ENCODE peak calls at places on chromosome 19, in seven cellular contexts. D is retinal pigment epithelial cell, P is cardiac muscle cell, W is HCT116, S is breast epithelium, F is ascending aorta, R is astrocyte of the cerebellum. X is an unnamed sample.

GRCh38 chr19:1057185-1057857 is 9.6 kb upstream of the ARHGAP45 start:
- DNase-seq in D (no peak), P (peak; percentile 77), W (no peak), S (no peak), F (no peak), R (peak; percentile 40), X (no peak)

GRCh38 chr19:7200739-7201138 is 93.5 kb downstream of the INSR start:
- DNase-seq in D (no peak), P (no peak), W (no peak), S (no peak), F (no peak), R (no peak), X (no peak)

GRCh38 chr19:40806385-40807146 is 7.6 kb downstream of the EGLN2 start:
- DNase-seq in D (peak; percentile 88), P (peak; percentile 77), W (peak; percentile 57), S (peak; percentile 67), F (peak; percentile 91), R (peak; percentile 76), X (peak; percentile 78)

GRCh38 chr19:2589441-2589840 is 113.1 kb downstream of the GNG7 start:
- DNase-seq in D (no peak), P (no peak), W (no peak), S (peak; percentile 15), F (peak; percentile 27), R (no peak), X (no peak)

GRCh38 chr19:4991538-4991937 is 22.6 kb downstream of the KDM4B start:
- DNase-seq in D (no peak), P (no peak), W (no peak), S (no peak), F (no peak), R (no peak), X (no peak)

GRCh38 chr19:10209305-10209704 is 14.6 kb upstream of the DNMT1 start:
- DNase-seq in D (no peak), P (no peak), W (no peak), S (no peak), F (no peak), R (no peak), X (peak; percentile 61)

GRCh38 chr19:21841081-21841783 is 5.2 kb upstream of the ZNF43 start:
- DNase-seq in D (no peak), P (no peak), W (no peak), S (no peak), F (no peak), R (no peak), X (no peak)

GRCh38 chr19:33771308-33772101 is 25.2 kb upstream of the KCTD15 start:
- DNase-seq in D (no peak), P (peak; percentile 87), W (no peak), S (peak; percentile 76), F (no peak), R (no peak), X (no peak)

GRCh38 chr19:33376423-33376822 is 2.9 kb downstream of the CEBPG start:
- DNase-seq in D (no peak), P (no peak), W (peak; percentile 46), S (no peak), F (peak; percentile 82), R (peak; percentile 77), X (peak; percentile 63)

GRCh38 chr19:15379996-15380647 is 535 bp upstream of the AKAP8 start:
- DNase-seq in D (no peak), P (peak; percentile 69), W (peak; percentile 23), S (peak; percentile 67), F (peak; percentile 73), R (no peak), X (no peak)

GRCh38 chr19:3618144-3618810 is 8.3 kb downstream of the CACTIN start:
- DNase-seq in D (no peak), P (peak; percentile 51), W (no peak), S (no peak), F (peak; percentile 86), R (no peak), X (no peak)

GRCh38 chr19:13765395-13766094 is 1.2 kb downstream of the MRI1 start:
- DNase-seq in D (no peak), P (no peak), W (no peak), S (no peak), F (no peak), R (no peak), X (no peak)

GRCh38 chr19:43476606-43477005 is 11.2 kb upstream of the LYPD3 start:
- DNase-seq in D (peak; percentile 39), P (no peak), W (no peak), S (no peak), F (no peak), R (peak; percentile 81), X (peak; percentile 46)

GRCh38 chr19:3097442-3097871 is 3.3 kb downstream of the GNA11 start:
- DNase-seq in D (no peak), P (no peak), W (no peak), S (no peak), F (no peak), R (no peak), X (no peak)

GRCh38 chr19:48595833-48596232 is 10.7 kb upstream of the SPACA4 start:
- DNase-seq in D (no peak), P (no peak), W (no peak), S (no peak), F (no peak), R (no peak), X (no peak)
- H3K4me3 ChIP-seq in D (no peak overlapping the region), P (no peak overlapping the region), W (no peak overlapping the region), S (no peak overlapping the region), F (no peak overlapping the region), R (no peak overlapping the region), X (no peak overlapping the region)

DNA sequence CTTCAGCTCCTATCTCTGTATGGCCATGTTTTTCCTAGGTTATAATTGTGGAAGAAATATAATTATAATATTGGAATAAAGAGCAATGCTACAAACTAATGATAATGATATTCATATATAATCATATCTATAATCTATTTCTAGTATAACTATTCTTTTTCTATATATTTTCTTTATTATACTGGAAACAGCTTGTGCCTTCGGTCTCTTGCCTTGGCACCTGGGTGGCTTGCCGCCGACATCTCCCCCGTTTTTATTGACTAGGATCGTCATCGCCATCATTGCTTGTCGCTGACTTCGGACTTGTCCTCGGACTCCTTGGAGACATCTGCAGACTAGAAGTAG is 24.2 kb downstream of the ZNF763 start:
- DNase-seq in D (no peak), P (no peak), W (no peak), S (no peak), F (no peak), R (no peak), X (no peak)
- TF ChIP-seq CTCF in D (no peak), P (no peak), W (no peak), S (no peak), F (no peak), R (no peak), X (no peak)

GRCh38 chr19:52923782-52924593 is 760 bp upstream of the ZNF888 start:
- DNase-seq in D (no peak), P (no peak), W (no peak), S (no peak), F (peak; percentile 80), R (no peak), X (no peak)
- H3K4me3 ChIP-seq in D (peak overlapping the region; percentile 90), P (peak overlapping the region; percentile 65), W (peak overlapping the region; percentile 80), S (peak overlapping the region; percentile 76), F (peak overlapping the region; percentile 79), R (peak overlapping the region; percentile 60), X (peak overlapping the region; percentile 81)

GRCh38 chr19:50159078-50159477 is 4.0 kb downstream of the IZUMO2 start:
- DNase-seq in D (no peak), P (no peak), W (no peak), S (no peak), F (no peak), R (no peak), X (no peak)

GRCh38 chr19:50158577-50158976 is 4.5 kb downstream of the IZUMO2 start:
- DNase-seq in D (no peak), P (no peak), W (no peak), S (no peak), F (no peak), R (no peak), X (no peak)

GRCh38 chr19:50152578-50152977 is 10.5 kb downstream of the IZUMO2 start:
- DNase-seq in D (no peak), P (no peak), W (no peak), S (no peak), F (no peak), R (no peak), X (no peak)

GRCh38 chr19:50154529-50154928 is 8.6 kb downstream of the IZUMO2 start:
- DNase-seq in D (no peak), P (no peak), W (no peak), S (no peak), F (no peak), R (no peak), X (no peak)

DNA sequence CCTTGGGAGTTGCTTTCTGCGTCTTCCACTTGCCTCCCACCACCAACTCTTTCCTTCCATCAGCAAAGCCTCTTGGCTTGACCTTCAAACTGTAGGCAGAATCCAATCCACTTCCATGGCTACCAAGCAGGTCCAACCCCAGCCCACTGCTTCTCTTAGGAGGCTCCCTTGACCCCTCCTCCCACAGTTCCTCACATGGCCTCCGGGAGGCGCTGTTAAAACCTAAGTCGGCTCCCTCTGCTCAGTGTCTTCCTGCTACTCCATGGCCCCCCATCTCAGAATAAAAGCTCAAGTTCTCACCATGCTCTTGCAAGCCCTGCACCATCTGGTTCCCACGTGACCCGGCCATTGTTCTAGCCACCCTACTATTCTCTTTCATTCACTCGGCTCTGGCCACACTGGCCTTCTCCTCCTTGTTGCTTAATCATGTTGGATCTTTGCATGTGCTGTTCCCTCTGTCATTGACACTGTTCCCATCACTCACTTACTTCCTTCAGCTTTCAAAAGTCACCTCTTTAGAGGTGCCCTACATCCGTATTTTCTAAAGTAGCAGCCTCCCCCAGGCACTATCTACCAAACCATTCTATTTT is 7.5 kb downstream of the IZUMO2 start:
- DNase-seq in D (no peak), P (no peak), W (no peak), S (no peak), F (no peak), R (no peak), X (no peak)
- TF ChIP-seq CTCF in D (peak; percentile 21), P (no peak), W (peak; percentile 48), S (no peak), F (no peak), R (no peak), X (no peak)

GRCh38 chr19:38251564-38252051 is 4.6 kb downstream of the PPP1R14A start:
- DNase-seq in D (no peak), P (no peak), W (no peak), S (no peak), F (peak; percentile 92), R (no peak), X (no peak)
- H3K4me3 ChIP-seq in D (no peak overlapping the region), P (no peak overlapping the region), W (no peak overlapping the region), S (peak overlapping the region; percentile 44), F (peak overlapping the region; percentile 90), R (no peak overlapping the region), X (no peak overlapping the region)

DNA sequence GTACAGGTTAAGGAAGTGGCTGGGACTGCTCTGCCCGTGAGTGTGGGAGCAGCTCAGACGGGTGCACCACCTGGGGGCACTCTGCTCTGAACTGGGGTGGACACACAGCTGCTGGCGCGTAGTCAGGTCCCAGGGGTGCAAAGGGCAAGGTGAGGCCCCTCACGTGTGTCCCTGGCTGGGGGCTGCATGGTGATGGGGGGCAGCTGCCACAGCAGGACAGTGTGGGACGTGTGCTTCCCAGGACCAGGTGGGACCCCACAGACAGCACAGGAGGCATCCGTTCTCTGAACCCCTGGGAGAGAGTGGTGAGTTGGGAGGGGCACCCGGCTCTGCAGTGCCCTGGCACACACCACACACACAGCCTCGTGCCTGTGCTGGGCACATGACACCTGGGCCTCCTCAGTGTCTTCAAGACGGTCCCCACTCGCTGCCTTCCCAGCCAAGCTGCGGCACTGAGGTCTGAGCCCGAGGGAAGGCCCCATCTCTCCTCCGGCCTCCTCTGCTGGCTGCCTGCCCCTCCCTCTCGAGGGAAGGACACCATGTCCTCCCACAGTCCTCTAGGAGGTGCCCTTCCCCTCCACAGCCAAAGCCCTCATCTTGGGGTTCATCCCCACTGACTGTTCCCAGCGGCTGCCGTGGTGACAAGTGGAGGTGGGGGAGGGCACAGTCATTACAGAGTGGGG is 24.7 kb downstream of the CILP2 start:
- DNase-seq in D (no peak), P (no peak), W (no peak), S (no peak), F (no peak), R (no peak), X (no peak)
- TF ChIP-seq CTCF in D (peak; percentile 15), P (no peak), W (no peak), S (no peak), F (no peak), R (peak; percentile 4), X (no peak)

X was measured in AG09309.